ENCODE peak calls at places on chromosome 1, in eight cellular contexts. T is stimulated activated CD4-positive, alpha-beta T cell treated with anti-CD3 and anti-CD28 coated beads, Interleukin-4, amount 100 ng/mL, for 4 hours; V is AG08395; A is cardiac septum; M is Panc1; C is breast epithelium; U is IMR-90; R is substantia nigra. Q is an unnamed sample.

GRCh38 chr1:206687915-206688442 is 3.3 kb downstream of the MAPKAPK2 start:
- DNase-seq in T (no peak), V (no peak), A (no peak), M (no peak), C (no peak), U (peak), R (no peak), Q (no peak)

GRCh38 chr1:27357281-27358037 is 9.3 kb downstream of the MAP3K6 start:
- DNase-seq in T (peak), V (peak), A (peak), M (no peak), C (peak), U (peak), R (peak), Q (no peak)

GRCh38 chr1:228445867-228446584 is 29.4 kb upstream of the TRIM17 start:
- DNase-seq in T (peak), V (peak), A (no peak), M (no peak), C (no peak), U (peak), R (peak), Q (no peak)

GRCh38 chr1:212238552-212238951 is 46.7 kb upstream of the PPP2R5A start:
- DNase-seq in T (no peak), V (no peak), A (no peak), M (no peak), C (peak), U (no peak), R (peak), Q (no peak)

GRCh38 chr1:63951076-63951946 is 177.5 kb downstream of the ROR1 start:
- DNase-seq in T (no peak), V (no peak), A (no peak), M (no peak), C (no peak), U (peak), R (no peak), Q (no peak)

GRCh38 chr1:149917590-149918144 is at the start of gene SV2A:
- DNase-seq in T (peak), V (peak), A (no peak), M (no peak), C (peak), U (peak), R (peak), Q (no peak)

GRCh38 chr1:209380396-209380795 is 203.1 kb upstream of the CAMK1G start:
- DNase-seq in T (no peak), V (no peak), A (no peak), M (no peak), C (no peak), U (peak), R (no peak), Q (no peak)

GRCh38 chr1:54409156-54410142 is 3.3 kb upstream of the SSBP3 start:
- DNase-seq in T (no peak), V (no peak), A (no peak), M (no peak), C (no peak), U (no peak), R (no peak), Q (no peak)